ENCODE peak calls at places on chromosomes 1 and 21, in five cellular contexts. Y, C, R, U and E are unnamed samples.

GRCh38 chr21:41168391-41169257 is 664 bp downstream of the BACE2 start:
- DNase-seq in Y (peak), C (no peak), R (no peak), U (no peak), E (peak)

GRCh38 chr21:38175321-38175720 is 81.5 kb upstream of the KCNJ15 start:
- DNase-seq in Y (no peak), C (no peak), R (no peak), U (no peak), E (no peak)

GRCh38 chr1:152442765-152443164 is 28.7 kb upstream of the CRNN start:
- DNase-seq in Y (no peak), C (no peak), R (no peak), U (no peak), E (no peak)

GRCh38 chr1:37094302-37094701 is 60.0 kb upstream of the GRIK3 start:
- DNase-seq in Y (no peak), C (no peak), R (no peak), U (peak), E (no peak)

GRCh38 chr1:169867012-169867679 is 26.6 kb downstream of the SCYL3 start:
- DNase-seq in Y (no peak), C (no peak), R (no peak), U (no peak), E (no peak)

GRCh38 chr1:247639381-247639981 is 34.1 kb downstream of the OR2G3 start:
- DNase-seq in Y (peak), C (no peak), R (peak), U (no peak), E (no peak)

GRCh38 chr21:44549525-44550211 is 1.6 kb downstream of the KRTAP10-2 start:
- DNase-seq in Y (no peak), C (no peak), R (no peak), U (no peak), E (no peak)

GRCh38 chr1:240004086-240004749 is 87.5 kb upstream of the FMN2 start:
- DNase-seq in Y (peak), C (no peak), R (peak), U (no peak), E (peak)

GRCh38 chr1:230255991-230256390 is 170.1 kb downstream of the PGBD5 start:
- DNase-seq in Y (no peak), C (no peak), R (no peak), U (no peak), E (no peak)

GRCh38 chr1:54265661-54266060 is 65.7 kb downstream of the MRPL37 start:
- DNase-seq in Y (no peak), C (no peak), R (no peak), U (no peak), E (no peak)

GRCh38 chr1:54266195-54266594 is 66.2 kb downstream of the MRPL37 start:
- DNase-seq in Y (no peak), C (no peak), R (no peak), U (no peak), E (no peak)

GRCh38 chr1:54268714-54269297 is 68.8 kb downstream of the MRPL37 start:
- DNase-seq in Y (no peak), C (no peak), R (no peak), U (no peak), E (no peak)

GRCh38 chr1:54270543-54270942 is 70.6 kb downstream of the MRPL37 start:
- DNase-seq in Y (no peak), C (no peak), R (no peak), U (no peak), E (no peak)

GRCh38 chr1:54267815-54268551 is 68.0 kb downstream of the MRPL37 start:
- DNase-seq in Y (no peak), C (no peak), R (no peak), U (no peak), E (no peak)
- TF ChIP-seq FOXM1 in Y (no peak), C (no peak), R (no peak), U (no peak), E (no peak)

GRCh38 chr1:246219508-246220030 is 287.5 kb downstream of the SMYD3 start:
- DNase-seq in Y (no peak), C (peak), R (no peak), U (no peak), E (no peak)
- TF ChIP-seq FOXM1 in Y (no peak), C (no peak), R (no peak), U (no peak), E (no peak)

GRCh38 chr1:92567211-92567868 is 80.6 kb upstream of the GFI1 start:
- DNase-seq in Y (no peak), C (no peak), R (no peak), U (no peak), E (no peak)

DNA sequence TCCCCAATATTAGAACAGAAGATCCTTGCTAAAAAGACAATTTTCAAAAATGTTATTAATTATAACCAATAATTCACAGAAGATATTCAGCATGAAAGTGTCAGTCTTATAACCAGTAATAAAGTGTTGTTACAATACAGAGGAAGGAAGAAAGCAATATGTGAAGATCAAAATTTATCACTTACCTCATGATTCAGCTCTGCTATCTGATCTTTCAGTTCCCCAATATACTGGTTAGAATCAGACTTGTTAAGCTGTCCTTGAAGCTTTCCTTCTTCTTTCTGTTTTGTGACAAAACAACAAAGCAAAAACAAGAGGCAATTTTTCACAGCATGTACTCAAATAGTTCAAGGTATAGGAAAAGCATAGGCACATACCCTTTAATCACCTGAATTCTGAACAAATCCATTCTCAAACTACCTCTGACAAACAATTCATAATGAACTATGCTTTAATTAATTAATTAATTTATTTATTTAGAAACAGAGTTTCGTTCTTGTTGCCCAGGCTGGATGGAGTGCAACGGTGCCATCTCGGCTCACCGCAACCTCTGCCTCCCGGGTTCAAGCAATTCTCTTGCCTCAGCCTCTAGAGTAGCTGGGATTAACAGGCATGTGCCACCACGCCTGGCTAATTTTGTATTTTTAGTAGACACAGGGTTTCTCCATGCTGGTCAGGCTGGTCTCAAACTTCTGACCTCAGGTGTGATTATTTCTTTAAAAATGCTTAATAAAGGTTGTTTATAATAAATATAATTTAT is 76.9 kb upstream of the GFI1 start:
- DNase-seq in Y (no peak), C (no peak), R (no peak), U (peak), E (no peak)
- TF ChIP-seq FOXM1 in Y (no peak), C (no peak), R (no peak), U (no peak), E (no peak)

GRCh38 chr1:54885237-54885679 is 1.7 kb downstream of the DHCR24 start:
- DNase-seq in Y (peak), C (no peak), R (peak), U (no peak), E (no peak)

GRCh38 chr1:54884135-54884586 is 2.8 kb downstream of the DHCR24 start:
- DNase-seq in Y (no peak), C (peak), R (no peak), U (no peak), E (no peak)

GRCh38 chr1:54884768-54885167 is 2.2 kb downstream of the DHCR24 start:
- DNase-seq in Y (no peak), C (no peak), R (no peak), U (no peak), E (no peak)

GRCh38 chr1:54882483-54882882 is 4.5 kb downstream of the DHCR24 start:
- DNase-seq in Y (no peak), C (peak), R (no peak), U (no peak), E (no peak)

DNA sequence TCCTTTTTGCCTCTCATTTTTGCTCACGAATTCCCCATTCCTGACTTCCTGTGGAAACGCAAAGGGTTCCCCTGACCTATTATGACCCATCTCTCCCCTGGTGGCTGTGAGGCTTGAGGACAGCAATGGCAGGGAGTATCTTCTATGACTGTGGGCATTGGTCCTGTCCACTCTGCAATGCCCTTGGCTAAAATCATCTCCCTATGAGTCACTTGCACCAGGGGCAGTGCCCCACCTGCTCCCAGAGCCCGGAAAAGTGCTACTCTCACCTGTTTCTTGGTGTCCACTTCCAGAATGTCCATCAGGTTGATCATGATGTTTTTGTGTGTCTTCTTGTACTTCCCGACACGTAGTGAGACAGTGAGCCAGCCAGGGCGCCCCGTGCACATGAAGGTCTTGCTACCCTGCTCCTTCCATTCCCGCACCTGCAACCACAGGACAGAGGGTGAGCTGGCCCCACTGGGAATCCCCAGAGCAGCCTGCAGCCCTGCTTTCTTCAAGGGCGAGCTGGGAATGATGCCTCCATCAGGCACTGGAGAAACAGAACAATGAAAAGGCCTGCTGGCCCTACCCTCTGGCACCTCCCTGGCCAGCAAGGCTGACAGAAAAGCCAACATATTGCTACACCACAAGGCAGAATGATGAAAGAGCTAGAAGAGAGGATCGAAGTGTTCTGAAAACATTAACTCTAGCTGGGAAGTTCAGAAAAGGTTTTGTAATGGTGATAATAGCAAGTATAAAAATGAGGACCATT is 3.5 kb downstream of the DHCR24 start:
- DNase-seq in Y (no peak), C (peak), R (no peak), U (no peak), E (no peak)
- TF ChIP-seq FOXM1 in Y (no peak), C (no peak), R (no peak), U (no peak), E (no peak)

GRCh38 chr1:246319111-246319510 is 188.0 kb downstream of the SMYD3 start:
- DNase-seq in Y (peak), C (no peak), R (no peak), U (no peak), E (no peak)
- TF ChIP-seq FOXM1 in Y (no peak), C (no peak), R (no peak), U (no peak), E (no peak)

DNA sequence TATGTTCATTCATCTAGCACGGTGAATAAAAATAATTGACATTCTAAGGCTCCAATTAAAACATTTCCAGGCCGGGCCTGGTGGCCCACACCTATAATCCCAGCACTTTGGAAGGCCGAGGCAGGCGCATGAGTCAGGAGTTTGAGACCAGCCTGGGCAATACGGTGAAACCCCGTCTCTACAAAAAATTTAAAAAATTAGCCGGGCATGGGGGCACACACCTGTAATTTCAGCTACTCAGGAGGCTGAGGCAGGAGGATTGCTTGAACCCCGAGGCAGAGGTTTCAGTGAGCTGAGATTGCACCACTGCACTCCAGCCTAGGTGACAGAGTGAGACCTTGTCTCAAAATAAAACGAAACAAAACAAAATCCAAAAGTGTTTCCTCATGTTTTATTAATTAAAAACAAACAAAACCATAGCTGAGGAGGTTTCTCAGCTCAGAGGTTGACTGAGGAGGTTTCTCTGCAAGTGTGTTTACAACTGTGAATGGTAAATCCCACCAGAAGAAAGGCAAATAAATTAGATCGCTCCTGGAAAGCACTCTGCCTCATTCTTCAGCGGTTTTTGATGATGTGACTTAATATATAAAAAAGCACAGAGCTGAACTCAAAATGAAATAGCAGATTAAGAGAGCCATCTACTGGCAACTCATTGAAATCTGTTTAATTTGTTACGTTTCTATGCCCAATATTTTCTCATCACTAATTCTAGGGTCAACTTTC is 37.7 kb upstream of the ATG4C start:
- DNase-seq in Y (peak), C (peak), R (peak), U (no peak), E (peak)
- TF ChIP-seq FOXM1 in Y (no peak), C (no peak), R (no peak), U (no peak), E (no peak)

GRCh38 chr1:40341509-40342380 is 24.7 kb upstream of the COL9A2 start:
- DNase-seq in Y (no peak), C (no peak), R (no peak), U (no peak), E (no peak)
- TF ChIP-seq FOXM1 in Y (no peak), C (no peak), R (no peak), U (no peak), E (no peak)